ENCODE peak calls at places on chromosomes 4 and X, in nine cellular contexts. One of them, this sample, is unnamed.

GRCh38 chr4:129014566-129015509 is 78.5 kb downstream of the SCLT1 start:
- DNase-seq in MM.1S: no peak
- DNase-seq in GM23338: no peak
- DNase-seq in GM23248: no peak
- DNase-seq in hepatocyte: no peak
- DNase-seq in neural progenitor cell: no peak
- DNase-seq in HCT116: no peak
- DNase-seq in PC-3: no peak
- DNase-seq in SK-N-SH: no peak
- DNase-seq in this sample: no peak

GRCh38 chrX:128020701-128021100 is 31.5 kb downstream of the ACTRT1 start:
- DNase-seq in MM.1S: no peak
- DNase-seq in GM23338: no peak
- DNase-seq in GM23248: no peak
- DNase-seq in hepatocyte: peak; percentile 48
- DNase-seq in neural progenitor cell: no peak
- DNase-seq in HCT116: no peak
- DNase-seq in PC-3: peak; percentile 90
- DNase-seq in SK-N-SH: no peak
- DNase-seq in this sample: no peak

GRCh38 chr4:27055226-27055760 is 194.7 kb downstream of the STIM2 start:
- DNase-seq in MM.1S: no peak
- DNase-seq in GM23338: no peak
- DNase-seq in GM23248: no peak
- DNase-seq in hepatocyte: no peak
- DNase-seq in neural progenitor cell: no peak
- DNase-seq in HCT116: no peak
- DNase-seq in PC-3: no peak
- DNase-seq in SK-N-SH: no peak
- DNase-seq in this sample: no peak

GRCh38 chr4:48138936-48139335 is 4.9 kb upstream of the TXK start:
- DNase-seq in MM.1S: peak; percentile 82
- DNase-seq in GM23338: no peak
- DNase-seq in GM23248: no peak
- DNase-seq in hepatocyte: no peak
- DNase-seq in neural progenitor cell: no peak
- DNase-seq in HCT116: no peak
- DNase-seq in PC-3: no peak
- DNase-seq in SK-N-SH: no peak
- DNase-seq in this sample: peak; percentile 82

GRCh38 chr4:174749091-174749490 is 80.0 kb downstream of the GLRA3 start:
- DNase-seq in MM.1S: no peak
- DNase-seq in GM23338: no peak
- DNase-seq in GM23248: peak; percentile 14
- DNase-seq in hepatocyte: no peak
- DNase-seq in neural progenitor cell: no peak
- DNase-seq in HCT116: no peak
- DNase-seq in PC-3: no peak
- DNase-seq in SK-N-SH: no peak
- DNase-seq in this sample: no peak

GRCh38 chrX:42175843-42176242 is 252.5 kb upstream of the CASK start:
- DNase-seq in MM.1S: no peak
- DNase-seq in GM23338: no peak
- DNase-seq in GM23248: no peak
- DNase-seq in hepatocyte: no peak
- DNase-seq in neural progenitor cell: no peak
- DNase-seq in HCT116: no peak
- DNase-seq in PC-3: no peak
- DNase-seq in SK-N-SH: no peak
- DNase-seq in this sample: no peak

GRCh38 chr4:109801895-109802319 is at the start of gene CFI:
- DNase-seq in MM.1S: no peak
- DNase-seq in GM23338: no peak
- DNase-seq in GM23248: peak; percentile 65
- DNase-seq in hepatocyte: peak; percentile 64
- DNase-seq in neural progenitor cell: no peak
- DNase-seq in HCT116: no peak
- DNase-seq in PC-3: no peak
- DNase-seq in SK-N-SH: no peak
- DNase-seq in this sample: no peak

GRCh38 chrX:47482065-47482511 is 934 bp downstream of the ZNF41 start:
- DNase-seq in MM.1S: no peak
- DNase-seq in GM23338: no peak
- DNase-seq in GM23248: no peak
- DNase-seq in hepatocyte: no peak
- DNase-seq in neural progenitor cell: no peak
- DNase-seq in HCT116: no peak
- DNase-seq in PC-3: no peak
- DNase-seq in SK-N-SH: peak; percentile 18
- DNase-seq in this sample: no peak

GRCh38 chr4:98749206-98749605 is 90.8 kb upstream of the TSPAN5 start:
- DNase-seq in MM.1S: no peak
- DNase-seq in GM23338: no peak
- DNase-seq in GM23248: peak; percentile 6
- DNase-seq in hepatocyte: no peak
- DNase-seq in neural progenitor cell: no peak
- DNase-seq in HCT116: no peak
- DNase-seq in PC-3: no peak
- DNase-seq in SK-N-SH: no peak
- DNase-seq in this sample: no peak

GRCh38 chr4:176593943-176594342 is 198.8 kb downstream of the VEGFC start:
- DNase-seq in MM.1S: no peak
- DNase-seq in GM23338: no peak
- DNase-seq in GM23248: no peak
- DNase-seq in hepatocyte: no peak
- DNase-seq in neural progenitor cell: no peak
- DNase-seq in HCT116: no peak
- DNase-seq in PC-3: no peak
- DNase-seq in SK-N-SH: no peak
- DNase-seq in this sample: no peak

GRCh38 chr4:38523524-38524448 is 140.2 kb upstream of the KLF3 start:
- DNase-seq in MM.1S: peak; percentile 96
- DNase-seq in GM23338: no peak
- DNase-seq in GM23248: no peak
- DNase-seq in hepatocyte: no peak
- DNase-seq in neural progenitor cell: no peak
- DNase-seq in HCT116: no peak
- DNase-seq in PC-3: no peak
- DNase-seq in SK-N-SH: no peak
- DNase-seq in this sample: no peak

GRCh38 chrX:150763810-150764209 is 70.6 kb downstream of the MTMR1 start:
- DNase-seq in MM.1S: no peak
- DNase-seq in GM23338: peak; percentile 31
- DNase-seq in GM23248: no peak
- DNase-seq in hepatocyte: no peak
- DNase-seq in neural progenitor cell: peak; percentile 54
- DNase-seq in HCT116: no peak
- DNase-seq in PC-3: no peak
- DNase-seq in SK-N-SH: no peak
- DNase-seq in this sample: no peak

GRCh38 chr4:82125170-82125862 is 248.5 kb downstream of the HNRNPD start:
- DNase-seq in MM.1S: no peak
- DNase-seq in GM23338: no peak
- DNase-seq in GM23248: no peak
- DNase-seq in hepatocyte: no peak
- DNase-seq in neural progenitor cell: no peak
- DNase-seq in HCT116: no peak
- DNase-seq in PC-3: no peak
- DNase-seq in SK-N-SH: no peak
- DNase-seq in this sample: no peak

GRCh38 chrX:13339607-13340006 is 19.8 kb upstream of the ATXN3L start:
- DNase-seq in MM.1S: no peak
- DNase-seq in GM23338: no peak
- DNase-seq in GM23248: no peak
- DNase-seq in hepatocyte: no peak
- DNase-seq in neural progenitor cell: no peak
- DNase-seq in HCT116: no peak
- DNase-seq in PC-3: no peak
- DNase-seq in SK-N-SH: no peak
- DNase-seq in this sample: no peak

GRCh38 chr4:8472689-8473197 is 32.2 kb downstream of the TRMT44 start:
- DNase-seq in MM.1S: no peak
- DNase-seq in GM23338: no peak
- DNase-seq in GM23248: peak; percentile 96
- DNase-seq in hepatocyte: peak; percentile 62
- DNase-seq in neural progenitor cell: no peak
- DNase-seq in HCT116: no peak
- DNase-seq in PC-3: peak; percentile 7
- DNase-seq in SK-N-SH: no peak
- DNase-seq in this sample: no peak

GRCh38 chr4:152090543-152090942 is 329.7 kb upstream of the GATB start:
- DNase-seq in MM.1S: no peak
- DNase-seq in GM23338: no peak
- DNase-seq in GM23248: no peak
- DNase-seq in hepatocyte: peak; percentile 56
- DNase-seq in neural progenitor cell: no peak
- DNase-seq in HCT116: no peak
- DNase-seq in PC-3: no peak
- DNase-seq in SK-N-SH: peak; percentile 22
- DNase-seq in this sample: peak; percentile 20

DNA sequence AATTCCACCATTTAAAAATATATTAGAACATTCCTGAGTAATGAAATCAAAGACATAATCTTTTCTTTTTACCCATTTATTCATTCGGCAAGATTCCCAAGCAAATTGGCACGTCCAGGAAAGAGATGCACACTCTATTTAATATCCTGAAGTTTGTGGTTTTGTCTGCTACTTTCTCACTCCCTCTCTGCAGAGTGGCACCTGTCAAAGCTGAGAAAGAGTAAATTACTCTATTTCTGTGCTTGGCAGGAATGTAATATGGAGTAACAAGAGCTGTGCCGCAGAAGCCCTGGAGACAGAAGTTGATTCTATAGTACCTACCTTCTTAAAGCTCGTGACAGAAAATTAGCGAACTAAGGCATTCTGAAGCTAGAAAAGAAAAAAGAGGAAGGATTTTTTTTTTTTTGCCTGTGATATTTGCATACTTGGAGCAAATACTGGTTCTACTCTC is 5.5 kb downstream of the GSTCD start:
- DNase-seq in MM.1S: peak; percentile 50
- DNase-seq in GM23338: no peak
- DNase-seq in GM23248: peak; percentile 39
- DNase-seq in hepatocyte: no peak
- DNase-seq in neural progenitor cell: no peak
- DNase-seq in HCT116: no peak
- DNase-seq in PC-3: peak; percentile 52
- DNase-seq in SK-N-SH: no peak
- DNase-seq in this sample: peak; percentile 52
- H3K4me2 ChIP-seq in MM.1S: peak overlapping the region; percentile 87
- H3K4me2 ChIP-seq in GM23338: no peak overlapping the region
- H3K4me2 ChIP-seq in GM23248: peak overlapping the region; percentile 55
- H3K4me2 ChIP-seq in hepatocyte: no peak overlapping the region
- H3K4me2 ChIP-seq in neural progenitor cell: no peak overlapping the region
- H3K4me2 ChIP-seq in HCT116: no peak overlapping the region
- H3K4me2 ChIP-seq in PC-3: peak overlapping the region; percentile 86
- H3K4me2 ChIP-seq in SK-N-SH: peak overlapping the region; percentile 67
- H3K4me2 ChIP-seq in this sample: peak overlapping the region; percentile 74

DNA sequence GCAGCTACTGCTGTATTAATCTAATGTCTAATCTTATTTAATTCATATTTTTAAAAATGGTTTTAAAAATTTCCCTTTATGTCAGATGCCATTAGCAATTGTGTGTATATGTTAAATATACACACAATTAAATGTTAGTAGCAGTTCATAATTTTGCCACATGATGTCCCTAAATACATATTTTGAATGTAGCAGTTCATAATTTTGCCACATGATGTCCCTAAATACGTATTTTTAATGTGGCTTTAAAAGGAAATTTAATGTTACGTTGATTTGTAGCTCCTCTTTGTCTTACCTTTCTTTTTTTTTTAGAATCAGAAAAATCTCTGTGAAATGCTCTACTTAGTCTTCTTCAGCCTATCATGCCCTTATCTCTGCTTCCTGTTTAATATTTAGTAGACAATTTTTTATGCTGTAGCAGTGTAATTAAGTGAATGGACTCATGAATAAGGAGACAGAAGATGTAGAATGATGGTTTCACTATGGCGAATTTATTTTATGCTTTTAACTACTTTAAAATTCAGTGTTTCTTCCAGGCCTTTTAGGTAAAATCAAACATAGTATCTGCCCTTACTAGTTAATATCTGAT is 26.1 kb downstream of the RBM46 start:
- DNase-seq in MM.1S: peak; percentile 65
- DNase-seq in GM23338: peak; percentile 24
- DNase-seq in GM23248: peak; percentile 60
- DNase-seq in hepatocyte: peak; percentile 56
- DNase-seq in neural progenitor cell: peak; percentile 4
- DNase-seq in HCT116: peak; percentile 34
- DNase-seq in PC-3: peak; percentile 71
- DNase-seq in SK-N-SH: peak; percentile 24
- DNase-seq in this sample: peak; percentile 49
- TF ChIP-seq EZH2phosphoT487 in MM.1S: no peak
- TF ChIP-seq EZH2phosphoT487 in GM23338: no peak
- TF ChIP-seq EZH2phosphoT487 in GM23248: no peak
- TF ChIP-seq EZH2phosphoT487 in hepatocyte: no peak
- TF ChIP-seq EZH2phosphoT487 in neural progenitor cell: no peak
- TF ChIP-seq EZH2phosphoT487 in HCT116: no peak
- TF ChIP-seq EZH2phosphoT487 in PC-3: no peak
- TF ChIP-seq EZH2phosphoT487 in SK-N-SH: no peak
- TF ChIP-seq EZH2phosphoT487 in this sample: no peak

GRCh38 chrX:24965400-24965799 is 50.4 kb downstream of the ARX start:
- DNase-seq in MM.1S: no peak
- DNase-seq in GM23338: no peak
- DNase-seq in GM23248: no peak
- DNase-seq in hepatocyte: no peak
- DNase-seq in neural progenitor cell: no peak
- DNase-seq in HCT116: no peak
- DNase-seq in PC-3: no peak
- DNase-seq in SK-N-SH: no peak
- DNase-seq in this sample: no peak

GRCh38 chrX:24969812-24970211 is 46.0 kb downstream of the ARX start:
- DNase-seq in MM.1S: no peak
- DNase-seq in GM23338: no peak
- DNase-seq in GM23248: no peak
- DNase-seq in hepatocyte: no peak
- DNase-seq in neural progenitor cell: no peak
- DNase-seq in HCT116: no peak
- DNase-seq in PC-3: no peak
- DNase-seq in SK-N-SH: no peak
- DNase-seq in this sample: no peak

GRCh38 chrX:24961809-24962208 is 54.0 kb downstream of the ARX start:
- DNase-seq in MM.1S: no peak
- DNase-seq in GM23338: no peak
- DNase-seq in GM23248: no peak
- DNase-seq in hepatocyte: no peak
- DNase-seq in neural progenitor cell: no peak
- DNase-seq in HCT116: no peak
- DNase-seq in PC-3: no peak
- DNase-seq in SK-N-SH: no peak
- DNase-seq in this sample: no peak

GRCh38 chrX:24963823-24964222 is 51.9 kb downstream of the ARX start:
- DNase-seq in MM.1S: no peak
- DNase-seq in GM23338: peak; percentile 5
- DNase-seq in GM23248: no peak
- DNase-seq in hepatocyte: no peak
- DNase-seq in neural progenitor cell: no peak
- DNase-seq in HCT116: no peak
- DNase-seq in PC-3: no peak
- DNase-seq in SK-N-SH: no peak
- DNase-seq in this sample: no peak
- H3K4me2 ChIP-seq in MM.1S: no peak overlapping the region
- H3K4me2 ChIP-seq in GM23338: peak overlapping the region; percentile 35
- H3K4me2 ChIP-seq in GM23248: no peak overlapping the region
- H3K4me2 ChIP-seq in hepatocyte: no peak overlapping the region
- H3K4me2 ChIP-seq in neural progenitor cell: no peak overlapping the region
- H3K4me2 ChIP-seq in HCT116: no peak overlapping the region
- H3K4me2 ChIP-seq in PC-3: no peak overlapping the region
- H3K4me2 ChIP-seq in SK-N-SH: no peak overlapping the region
- H3K4me2 ChIP-seq in this sample: no peak overlapping the region

GRCh38 chrX:24479924-24480722 is 15.0 kb downstream of the PDK3 start:
- DNase-seq in MM.1S: peak; percentile 86
- DNase-seq in GM23338: no peak
- DNase-seq in GM23248: no peak
- DNase-seq in hepatocyte: no peak
- DNase-seq in neural progenitor cell: no peak
- DNase-seq in HCT116: no peak
- DNase-seq in PC-3: peak; percentile 22
- DNase-seq in SK-N-SH: no peak
- DNase-seq in this sample: peak; percentile 69
- TF ChIP-seq EZH2phosphoT487 in MM.1S: no peak
- TF ChIP-seq EZH2phosphoT487 in GM23338: no peak
- TF ChIP-seq EZH2phosphoT487 in GM23248: no peak
- TF ChIP-seq EZH2phosphoT487 in hepatocyte: no peak
- TF ChIP-seq EZH2phosphoT487 in neural progenitor cell: no peak
- TF ChIP-seq EZH2phosphoT487 in HCT116: no peak
- TF ChIP-seq EZH2phosphoT487 in PC-3: no peak
- TF ChIP-seq EZH2phosphoT487 in SK-N-SH: no peak
- TF ChIP-seq EZH2phosphoT487 in this sample: no peak